ENCODE peak calls at places on chromosomes 11 and 22, in four cellular contexts. A, S, L and J are unnamed samples. For H3K9me2, the result is how much of the 10 kb centered on the place peaks cover.

GRCh38 chr11:23263466-23263865 is 403.2 kb upstream of the CCDC179 start:
- DNase-seq in A (no peak), L (no peak), S (no peak), J (no peak)

GRCh38 chr11:57302489-57302888 is 22.3 kb downstream of the TNKS1BP1 start:
- DNase-seq in A (no peak), S (no peak), L (no peak), J (no peak)

GRCh38 chr11:119673389-119674336 is 55.3 kb downstream of the NECTIN1 start:
- DNase-seq in S (no peak), L (no peak), A (no peak), J (peak)

GRCh38 chr11:1770061-1770460 is 6.3 kb upstream of the CTSD start:
- DNase-seq in S (no peak), A (no peak), L (no peak), J (no peak)

GRCh38 chr11:106937113-106937512 is 81.2 kb downstream of the GUCY1A2 start:
- DNase-seq in L (no peak), A (no peak), S (no peak), J (no peak)

GRCh38 chr22:38792833-38793232 is 1.1 kb downstream of the DNAL4 start:
- DNase-seq in L (no peak), S (no peak), A (no peak), J (no peak)

GRCh38 chr11:87477321-87477720 is 439.6 kb downstream of the TMEM135 start:
- DNase-seq in S (no peak), L (no peak), A (no peak), J (no peak)

GRCh38 chr22:42397332-42398246 is 34.6 kb downstream of the NFAM1 start:
- DNase-seq in L (no peak), S (no peak), A (no peak), J (no peak)

GRCh38 chr11:72753341-72754148 is 1.3 kb upstream of the ARAP1 start:
- DNase-seq in S (no peak), L (no peak), A (no peak), J (no peak)

GRCh38 chr11:14620027-14620511 is 23.5 kb upstream of the PDE3B start:
- DNase-seq in A (no peak), L (no peak), S (no peak), J (peak)

GRCh38 chr11:110991621-110992355 is 253.7 kb upstream of the POU2AF2 start:
- DNase-seq in S (no peak), A (no peak), L (no peak), J (no peak)

GRCh38 chr11:118210323-118210722 is 14.5 kb downstream of the JAML start:
- DNase-seq in S (no peak), A (no peak), L (no peak), J (no peak)

GRCh38 chr11:86809561-86809960 is 9.2 kb downstream of the PRSS23 start:
- DNase-seq in L (no peak), A (no peak), S (no peak), J (no peak)

GRCh38 chr11:111535281-111535680 is 5.2 kb upstream of the LAYN start:
- DNase-seq in S (no peak), A (no peak), L (no peak), J (no peak)

GRCh38 chr11:130383363-130384168 is 44.8 kb downstream of the ADAMTS8 start:
- DNase-seq in A (peak), S (no peak), L (peak), J (peak)

GRCh38 chr11:125772834-125773505 is 5.7 kb downstream of the PATE2 start:
- DNase-seq in A (no peak), L (no peak), S (no peak), J (no peak)

GRCh38 chr11:17991799-17992433 is 20.9 kb downstream of the SERGEF start:
- DNase-seq in S (peak), L (peak), A (peak), J (peak)

GRCh38 chr11:108698844-108699642 is 34.2 kb downstream of the DDX10 start:
- DNase-seq in L (no peak), S (no peak), A (no peak), J (no peak)

GRCh38 chr22:20249797-20250354 is 18.2 kb downstream of the RTN4R start:
- DNase-seq in L (no peak), A (no peak), S (no peak), J (no peak)

GRCh38 chr22:49650336-49651241 is 177.1 kb downstream of the BRD1 start:
- DNase-seq in S (no peak), L (no peak), A (no peak), J (no peak)

GRCh38 chr11:118565062-118565461 is 669 bp downstream of the IFT46 start:
- DNase-seq in S (no peak), L (peak), A (no peak), J (no peak)

GRCh38 chr22:40728731-40729189 is 49.5 kb downstream of the MCHR1 start:
- DNase-seq in L (no peak), A (no peak), S (no peak), J (peak)

GRCh38 chr22:35645646-35646045 is 2.6 kb upstream of the APOL6 start:
- DNase-seq in S (no peak), A (no peak), L (no peak), J (no peak)
- H3K9me2 ChIP-seq in S (under half), A (under half), L (under half), J (under half)

GRCh38 chr22:27873476-27873875 is 45.6 kb downstream of the PITPNB start:
- DNase-seq in L (no peak), A (no peak), S (no peak), J (no peak)
- H3K9me2 ChIP-seq in L (under half), A (under half), S (under half), J (under half)

GRCh38 chr22:31676700-31677099 is 14.7 kb upstream of the PISD start:
- DNase-seq in A (peak), L (peak), S (peak), J (peak)
- H3K9me2 ChIP-seq in A (under half), L (under half), S (under half), J (under half)

DNA sequence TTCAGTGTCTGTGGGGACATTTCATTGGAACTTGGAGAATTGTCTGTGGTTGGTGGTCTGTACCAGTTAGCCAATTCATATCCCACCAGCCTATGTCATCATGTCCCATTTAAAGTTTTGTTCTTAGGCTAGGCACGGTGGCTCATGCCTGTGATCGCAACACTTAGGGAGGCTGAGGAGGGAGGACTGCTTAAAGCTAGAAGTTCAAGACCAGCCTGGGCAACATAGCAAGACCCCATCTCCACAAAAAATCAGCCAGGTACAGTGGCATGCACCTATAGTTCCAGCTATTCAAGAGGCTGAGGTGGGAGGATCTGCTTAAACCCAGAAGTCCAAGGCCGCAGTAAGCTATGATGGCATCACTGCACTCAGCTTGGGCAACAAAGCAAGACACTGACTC is 55.6 kb upstream of the CCND1 start:
- DNase-seq in A (no peak), L (no peak), S (no peak), J (no peak)
- H3K9me2 ChIP-seq in A (under half), L (under half), S (under half), J (under half)

DNA sequence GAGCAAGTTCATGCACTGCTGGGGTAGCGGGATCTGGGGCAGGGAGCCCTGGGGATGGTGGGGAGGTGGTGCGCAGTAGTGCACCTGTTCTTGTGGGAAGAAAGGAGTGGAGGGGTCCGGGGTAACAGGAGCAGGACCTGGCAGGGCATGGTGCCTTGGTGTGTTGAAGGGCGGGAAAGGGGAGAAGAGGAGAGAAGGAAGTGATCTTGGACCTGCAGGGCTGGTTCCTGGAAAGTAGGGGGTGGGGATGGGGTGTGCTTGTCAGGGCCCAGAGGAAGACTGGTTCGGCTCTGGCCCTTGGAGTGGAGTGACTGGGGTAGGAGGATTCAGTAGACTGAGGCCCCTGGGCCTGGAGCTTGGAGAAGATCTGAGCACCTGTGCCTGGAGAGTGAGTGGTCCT is 10.9 kb upstream of the CAPN5 start:
- DNase-seq in A (no peak), S (no peak), L (no peak), J (no peak)
- H3K9me2 ChIP-seq in A (under half), S (under half), L (under half), J (under half)

GRCh38 chr11:34055218-34056000 is 3.9 kb downstream of the CAPRIN1 start:
- DNase-seq in L (no peak), A (no peak), S (no peak), J (no peak)
- H3K9me2 ChIP-seq in L (under half), A (under half), S (under half), J (under half)